ENCODE peak calls at places on chromosome 6, in eight cellular contexts. G is fibroblast of pulmonary artery, J is choroid plexus epithelial cell, H is GM12865, C is tibial nerve, O is AG10803, T is heart right ventricle, U is GM23248. Z is an unnamed sample.

GRCh38 chr6:155782320-155782730 is 326.7 kb upstream of the NOX3 start:
- DNase-seq in G (peak), J (peak), H (peak), C (no peak), O (peak), T (no peak), U (peak), Z (peak)

GRCh38 chr6:31971993-31972708 is at the start of gene DXO:
- DNase-seq in G (peak), J (peak), H (peak), C (peak), O (peak), T (peak), U (peak), Z (peak)

GRCh38 chr6:170280689-170281045 is 10.2 kb downstream of the DLL1 start:
- DNase-seq in G (no peak), J (no peak), H (no peak), C (no peak), O (no peak), T (no peak), U (no peak), Z (no peak)

GRCh38 chr6:26204332-26205160 is 117.3 kb downstream of the HFE start:
- DNase-seq in G (peak), J (peak), H (peak), C (peak), O (peak), T (peak), U (peak), Z (peak)

GRCh38 chr6:168565112-168565511 is 124.1 kb downstream of the SMOC2 start:
- DNase-seq in G (no peak), J (no peak), H (no peak), C (no peak), O (no peak), T (no peak), U (no peak), Z (no peak)

GRCh38 chr6:132259070-132259469 is 142.2 kb downstream of the MOXD1 start:
- DNase-seq in G (peak), J (peak), H (no peak), C (no peak), O (peak), T (no peak), U (peak), Z (peak)

GRCh38 chr6:111715321-111715720 is 109.6 kb upstream of the TRAF3IP2 start:
- DNase-seq in G (no peak), J (no peak), H (no peak), C (no peak), O (no peak), T (no peak), U (no peak), Z (no peak)

GRCh38 chr6:124963416-124964083 is 1.3 kb downstream of the RNF217 start:
- DNase-seq in G (peak), J (peak), H (no peak), C (no peak), O (peak), T (no peak), U (peak), Z (peak)

GRCh38 chr6:11604215-11604614 is 66.7 kb downstream of the TMEM170B start:
- DNase-seq in G (no peak), J (no peak), H (no peak), C (no peak), O (no peak), T (no peak), U (no peak), Z (no peak)

GRCh38 chr6:160455484-160456213 is 107.5 kb downstream of the SLC22A3 start:
- DNase-seq in G (peak), J (peak), H (peak), C (peak), O (peak), T (peak), U (peak), Z (peak)

GRCh38 chr6:89360415-89360999 is 8.0 kb upstream of the UBE2J1 start:
- DNase-seq in G (no peak), J (peak), H (peak), C (no peak), O (peak), T (no peak), U (peak), Z (no peak)

GRCh38 chr6:76552268-76552667 is 479.8 kb upstream of the IMPG1 start:
- DNase-seq in G (no peak), J (no peak), H (no peak), C (no peak), O (no peak), T (no peak), U (no peak), Z (no peak)

GRCh38 chr6:15570171-15570570 is 92.7 kb downstream of the DTNBP1 start:
- DNase-seq in G (no peak), J (no peak), H (no peak), C (no peak), O (no peak), T (no peak), U (no peak), Z (no peak)

GRCh38 chr6:41228088-41228487 is at the start of gene TREML4:
- DNase-seq in G (no peak), J (no peak), H (no peak), C (no peak), O (no peak), T (no peak), U (no peak), Z (no peak)

GRCh38 chr6:165821754-165822153 is 158.7 kb upstream of the PDE10A start:
- DNase-seq in G (no peak), J (peak), H (no peak), C (no peak), O (no peak), T (no peak), U (no peak), Z (peak)

GRCh38 chr6:127963495-127963894 is 62.6 kb upstream of the THEMIS start:
- DNase-seq in G (no peak), J (no peak), H (no peak), C (no peak), O (no peak), T (no peak), U (no peak), Z (no peak)

GRCh38 chr6:43746071-43746470 is 23.9 kb upstream of the VEGFA start:
- DNase-seq in G (no peak), J (no peak), H (no peak), C (no peak), O (no peak), T (no peak), U (no peak), Z (no peak)

GRCh38 chr6:71585472-71585871 is 296.9 kb downstream of the OGFRL1 start:
- DNase-seq in G (no peak), J (no peak), H (no peak), C (no peak), O (no peak), T (no peak), U (no peak), Z (no peak)

GRCh38 chr6:75431379-75431778 is 62.2 kb downstream of the FILIP1 start:
- DNase-seq in G (no peak), J (peak), H (peak), C (no peak), O (no peak), T (peak), U (peak), Z (peak)

GRCh38 chr6:29919506-29919905 is 22.8 kb upstream of the HLA-A start:
- DNase-seq in G (no peak), J (no peak), H (no peak), C (no peak), O (no peak), T (no peak), U (no peak), Z (no peak)

GRCh38 chr6:118562959-118563358 is 14.9 kb downstream of the PLN start:
- DNase-seq in G (peak), J (peak), H (no peak), C (no peak), O (peak), T (no peak), U (peak), Z (peak)

GRCh38 chr6:3719462-3720308 is 31.8 kb downstream of the PXDC1 start:
- DNase-seq in G (no peak), J (no peak), H (no peak), C (no peak), O (no peak), T (no peak), U (no peak), Z (no peak)

GRCh38 chr6:168089186-168090063 is 10.4 kb upstream of the FRMD1 start:
- DNase-seq in G (no peak), J (no peak), H (no peak), C (no peak), O (no peak), T (no peak), U (no peak), Z (no peak)

GRCh38 chr6:44064089-44064947 is 62.9 kb downstream of the MRPL14 start:
- DNase-seq in G (peak), J (peak), H (peak), C (no peak), O (peak), T (no peak), U (peak), Z (peak)

GRCh38 chr6:10838794-10839333 is 525 bp upstream of the MAK start:
- DNase-seq in G (no peak), J (no peak), H (peak), C (no peak), O (no peak), T (no peak), U (no peak), Z (no peak)

GRCh38 chr6:111707773-111708172 is 102.1 kb upstream of the TRAF3IP2 start:
- DNase-seq in G (no peak), J (no peak), H (no peak), C (no peak), O (no peak), T (no peak), U (no peak), Z (no peak)

GRCh38 chr6:47200536-47201334 is 109.0 kb downstream of the TNFRSF21 start:
- DNase-seq in G (no peak), J (no peak), H (no peak), C (no peak), O (no peak), T (no peak), U (no peak), Z (no peak)

GRCh38 chr6:2450546-2450945 is 205.1 kb upstream of the GMDS start:
- DNase-seq in G (no peak), J (peak), H (no peak), C (peak), O (no peak), T (peak), U (no peak), Z (no peak)

GRCh38 chr6:2454180-2454579 is 208.8 kb upstream of the GMDS start:
- DNase-seq in G (no peak), J (no peak), H (no peak), C (no peak), O (peak), T (no peak), U (peak), Z (no peak)

GRCh38 chr6:2449572-2449940 is 204.2 kb upstream of the GMDS start:
- DNase-seq in G (no peak), J (no peak), H (no peak), C (no peak), O (no peak), T (no peak), U (no peak), Z (no peak)

GRCh38 chr6:2447318-2447717 is 201.9 kb upstream of the GMDS start:
- DNase-seq in G (no peak), J (no peak), H (no peak), C (no peak), O (no peak), T (no peak), U (no peak), Z (no peak)

GRCh38 chr6:2448826-2449571 is 203.6 kb upstream of the GMDS start:
- DNase-seq in G (peak), J (peak), H (peak), C (no peak), O (peak), T (no peak), U (peak), Z (peak)
- H3K4me3 ChIP-seq in G (peak), J (peak), H (no peak), C (peak), O (peak), T (no peak), U (peak), Z (peak)

GRCh38 chr6:24777227-24777626 is 2.5 kb downstream of the GMNN start:
- DNase-seq in G (no peak), J (no peak), H (no peak), C (no peak), O (no peak), T (no peak), U (peak), Z (no peak)
- H3K4me3 ChIP-seq in G (peak), J (no peak), H (peak), C (no peak), O (no peak), T (no peak), U (peak), Z (no peak)

GRCh38 chr6:32983964-32984638 is 15.7 kb downstream of the BRD2 start:
- DNase-seq in G (no peak), J (no peak), H (no peak), C (no peak), O (no peak), T (no peak), U (no peak), Z (peak)

GRCh38 chr6:32983493-32983848 is 15.1 kb downstream of the BRD2 start:
- DNase-seq in G (no peak), J (no peak), H (no peak), C (no peak), O (no peak), T (no peak), U (no peak), Z (no peak)

GRCh38 chr6:32982084-32982701 is 13.8 kb downstream of the BRD2 start:
- DNase-seq in G (no peak), J (no peak), H (peak), C (no peak), O (peak), T (no peak), U (peak), Z (no peak)

GRCh38 chr6:32984639-32985389 is 16.4 kb downstream of the BRD2 start:
- DNase-seq in G (peak), J (peak), H (peak), C (peak), O (peak), T (peak), U (peak), Z (peak)

DNA sequence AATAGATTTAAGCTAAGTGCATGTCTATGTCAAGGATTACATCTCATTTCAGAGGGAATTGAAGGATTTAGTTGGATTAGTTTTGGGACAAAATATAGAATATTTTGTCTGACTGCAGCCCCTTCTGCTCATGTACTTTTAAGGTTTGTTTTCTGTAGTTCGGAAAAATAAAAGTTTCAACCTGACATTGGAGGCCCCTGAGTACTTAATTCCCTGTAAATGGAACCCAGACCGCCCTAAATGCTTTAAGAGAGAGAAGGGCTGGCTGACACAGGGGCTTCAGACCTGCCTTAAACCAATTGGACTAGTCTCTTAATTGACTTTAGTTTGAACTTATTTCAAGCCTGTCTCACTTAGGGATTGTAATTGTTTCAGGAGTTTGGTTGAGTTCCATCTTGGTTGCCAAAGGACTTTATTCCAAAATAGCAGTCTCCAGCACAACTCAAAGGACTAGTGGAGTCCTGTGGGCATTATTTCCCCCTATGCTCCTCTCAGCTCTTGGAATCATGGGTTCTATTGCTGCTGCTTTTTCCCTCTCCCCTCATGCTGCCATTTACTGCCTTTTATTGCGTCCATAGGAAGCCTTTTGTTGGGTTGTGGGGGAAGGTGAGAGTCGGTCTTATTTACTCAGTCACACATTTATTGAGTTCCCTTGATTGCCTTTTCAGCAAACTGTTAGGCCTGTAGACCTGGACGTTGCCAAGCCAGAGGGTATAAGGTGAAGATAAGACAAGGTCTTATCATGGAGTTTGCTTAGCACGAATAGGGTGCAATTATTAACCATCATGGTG is 14.5 kb downstream of the BRD2 start:
- DNase-seq in G (no peak), J (no peak), H (no peak), C (no peak), O (no peak), T (no peak), U (no peak), Z (no peak)
- H3K4me3 ChIP-seq in G (no peak), J (no peak), H (no peak), C (no peak), O (no peak), T (no peak), U (no peak), Z (no peak)

GRCh38 chr6:107654736-107655135 is 164.8 kb downstream of the SOBP start:
- DNase-seq in G (no peak), J (no peak), H (no peak), C (no peak), O (no peak), T (no peak), U (no peak), Z (no peak)
- H3K4me3 ChIP-seq in G (no peak), J (no peak), H (no peak), C (no peak), O (no peak), T (no peak), U (no peak), Z (no peak)

Z was measured in cardiac fibroblast.